ENCODE peak calls at places on chromosomes 1 and 21, in six cellular contexts. A, H, O, K, I and W are unnamed samples.

GRCh38 chr1:226482975-226483660 is 65.4 kb upstream of the STUM start:
- DNase-seq in O (no peak), I (no peak), K (no peak), H (no peak), A (no peak), W (no peak)

GRCh38 chr1:208254376-208254775 is 10.2 kb upstream of the PLXNA2 start:
- DNase-seq in A (no peak), H (no peak), O (no peak), K (no peak), I (no peak), W (no peak)

GRCh38 chr1:115726161-115726560 is 42.4 kb downstream of the CASQ2 start:
- DNase-seq in I (no peak), A (no peak), H (no peak), O (no peak), K (no peak), W (no peak)

GRCh38 chr1:85048296-85049064 is at the start of gene MCOLN3:
- DNase-seq in H (no peak), K (no peak), A (no peak), I (peak; percentile 16), O (peak; percentile 68), W (peak; percentile 19)

GRCh38 chr1:154862927-154863701 is 7.0 kb downstream of the KCNN3 start:
- DNase-seq in H (no peak), A (no peak), I (no peak), K (no peak), O (no peak), W (no peak)

GRCh38 chr21:29318354-29318753 is 19.6 kb downstream of the BACH1 start:
- DNase-seq in I (no peak), K (no peak), H (no peak), O (no peak), A (no peak), W (no peak)

GRCh38 chr1:226656201-226656600 is 82.9 kb downstream of the ITPKB start:
- DNase-seq in I (no peak), A (no peak), O (no peak), K (no peak), H (no peak), W (no peak)

GRCh38 chr21:37452222-37452621 is 85.6 kb downstream of the DYRK1A start:
- DNase-seq in K (no peak), O (no peak), I (no peak), A (no peak), H (no peak), W (no peak)

GRCh38 chr21:41960386-41960785 is 6.6 kb upstream of the C2CD2 start:
- DNase-seq in I (no peak), H (no peak), A (no peak), K (no peak), O (no peak), W (no peak)

GRCh38 chr1:107990606-107991005 is 25.6 kb upstream of the VAV3 start:
- DNase-seq in H (no peak), O (no peak), A (no peak), I (no peak), K (no peak), W (no peak)

GRCh38 chr1:10761503-10762152 is 34.8 kb downstream of the CASZ1 start:
- DNase-seq in A (no peak), O (no peak), K (no peak), H (peak; percentile 27), I (no peak), W (no peak)

GRCh38 chr1:87117761-87118160 is 203.3 kb downstream of the HS2ST1 start:
- DNase-seq in H (no peak), K (no peak), A (no peak), I (no peak), O (no peak), W (no peak)

GRCh38 chr1:246012271-246012854 is 494.7 kb downstream of the SMYD3 start:
- DNase-seq in K (no peak), O (no peak), H (peak; percentile 34), I (peak; percentile 62), A (no peak), W (peak; percentile 31)

GRCh38 chr21:44935533-44935927 is 4.3 kb upstream of the SLX9 start:
- DNase-seq in K (no peak), O (no peak), A (no peak), H (no peak), I (peak; percentile 40), W (no peak)

DNA sequence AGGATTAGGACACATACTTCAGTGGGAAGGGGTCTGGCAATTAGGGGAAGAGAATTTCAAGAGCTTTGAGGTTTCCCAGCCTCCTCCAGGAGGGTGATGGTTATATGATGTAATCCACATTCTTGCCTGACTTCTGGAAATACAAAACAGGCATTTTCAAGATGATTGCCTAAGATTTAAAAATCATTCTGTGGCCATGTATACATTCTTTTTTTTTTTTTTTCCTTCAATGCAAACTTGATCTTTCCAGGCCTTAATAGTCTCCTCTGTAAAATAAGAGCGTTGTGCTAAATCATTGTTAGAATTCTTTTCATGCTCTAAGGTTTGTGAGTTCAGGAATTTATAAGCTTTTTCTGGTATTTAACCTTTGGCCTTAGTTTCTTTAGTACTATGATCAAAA is 192.3 kb upstream of the HMCN1 start:
- DNase-seq in O (no peak), H (no peak), I (no peak), A (no peak), K (no peak), W (no peak)
- TF ChIP-seq ATF3 in O (no peak), H (no peak), I (no peak), A (no peak), K (no peak), W (no peak)

GRCh38 chr1:161088587-161089110 is 709 bp downstream of the NECTIN4 start:
- DNase-seq in A (no peak), H (no peak), I (no peak), O (no peak), K (no peak), W (no peak)
- TF ChIP-seq ATF3 in A (no peak), H (no peak), I (no peak), O (no peak), K (no peak), W (no peak)

DNA sequence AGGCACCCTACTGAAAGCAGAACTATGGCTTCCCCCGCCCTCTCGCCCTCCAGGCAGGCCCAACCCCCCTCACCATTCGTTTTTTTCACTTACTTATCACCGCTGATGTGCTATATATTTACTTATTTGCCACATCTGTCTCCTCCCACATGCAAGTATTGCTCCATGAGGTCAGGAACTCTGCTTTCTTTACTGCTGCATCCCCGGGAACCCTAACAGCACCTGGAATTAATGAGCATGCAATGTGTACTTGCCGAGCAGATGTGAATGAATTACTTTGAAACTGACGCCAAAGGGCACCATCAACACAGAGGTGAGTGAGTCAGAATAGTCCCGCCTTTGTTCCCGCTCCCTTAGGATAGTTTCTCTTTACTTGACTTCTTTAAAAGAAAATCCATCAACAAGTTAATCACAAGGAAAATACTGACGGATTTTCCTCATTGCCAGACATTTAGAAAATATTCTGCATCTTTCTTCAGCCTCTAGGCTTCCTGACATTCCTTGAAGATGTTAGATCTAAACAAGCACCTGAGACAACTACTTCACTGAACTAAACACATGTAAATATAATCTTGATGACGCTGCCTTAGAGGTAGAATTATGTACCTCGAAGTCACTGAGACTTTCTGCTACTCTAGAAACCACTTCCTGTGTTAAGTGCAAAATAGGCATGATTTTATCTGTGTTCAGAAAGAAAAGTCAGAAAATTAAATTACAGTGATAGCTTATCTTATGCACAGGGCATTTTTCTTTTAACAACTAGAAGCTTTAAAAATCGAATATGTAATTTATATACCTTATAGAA is 17.5 kb upstream of the RAB4A start:
- DNase-seq in H (peak; percentile 75), A (no peak), K (no peak), O (no peak), I (no peak), W (no peak)
- TF ChIP-seq ATF3 in H (no peak), A (no peak), K (no peak), O (no peak), I (no peak), W (no peak)

DNA sequence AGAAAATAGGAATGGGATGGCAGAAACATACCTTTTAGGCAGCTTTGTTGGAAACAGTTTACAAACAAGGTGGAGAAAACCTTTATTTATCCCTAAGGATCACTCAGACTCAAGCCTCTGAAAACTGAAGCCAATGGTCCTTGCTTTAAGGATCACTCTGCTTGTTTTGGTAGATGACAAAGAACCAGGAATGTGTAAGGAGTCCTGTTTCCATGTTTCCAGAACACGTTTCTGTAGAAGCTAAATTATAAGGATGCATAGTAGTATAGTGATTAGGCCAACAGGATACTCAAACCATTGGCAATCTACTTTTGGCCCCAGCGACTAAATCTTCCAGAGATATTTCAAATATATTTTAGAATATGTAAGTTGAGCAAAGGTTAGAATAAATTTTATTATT is 149.1 kb upstream of the HP1BP3 start:
- DNase-seq in I (no peak), K (no peak), A (no peak), H (no peak), O (no peak), W (no peak)
- TF ChIP-seq ATF3 in I (no peak), K (no peak), A (no peak), H (no peak), O (no peak), W (no peak)